ENCODE peak calls at places on chromosomes 2 and 18, in nine cellular contexts. T is lower leg skin, N is ascending aorta, I is GM12865, B is cardiac fibroblast, U is ovary, V is transverse colon, S is neural progenitor cell, Q is A549. E is an unnamed sample.

GRCh38 chr2:203626952-203627681 is 79.3 kb upstream of the CD28 start:
- DNase-seq in I (no peak), U (no peak), S (no peak), V (no peak), B (peak; percentile 93), T (no peak), N (no peak), Q (no peak), E (peak; percentile 81)

GRCh38 chr2:8628179-8628869 is 53.5 kb upstream of the ID2 start:
- DNase-seq in I (no peak), Q (peak; percentile 72), B (no peak), U (no peak), V (no peak), S (no peak), T (no peak), N (no peak), E (no peak)

GRCh38 chr18:11859903-11860407 is 8.7 kb downstream of the CHMP1B start:
- DNase-seq in N (no peak), V (peak; percentile 38), T (no peak), S (no peak), Q (peak; percentile 67), B (peak; percentile 61), I (no peak), U (no peak), E (no peak)

GRCh38 chr18:48811401-48811800 is 139.4 kb downstream of the SMAD7 start:
- DNase-seq in V (no peak), B (no peak), I (peak; percentile 68), T (no peak), U (no peak), Q (no peak), S (no peak), N (peak; percentile 5), E (no peak)

GRCh38 chr18:49446481-49446880 is 14.0 kb downstream of the DYM start:
- DNase-seq in T (no peak), B (no peak), S (no peak), N (no peak), Q (no peak), U (no peak), V (no peak), I (no peak), E (no peak)

GRCh38 chr2:39124770-39125075 is 3.9 kb upstream of the SOS1 start:
- DNase-seq in T (no peak), B (no peak), S (no peak), V (no peak), I (no peak), N (no peak), U (peak; percentile 50), Q (no peak), E (no peak)

GRCh38 chr2:36389081-36389480 is 33.5 kb downstream of the CRIM1 start:
- DNase-seq in Q (no peak), V (no peak), B (peak; percentile 74), U (no peak), I (no peak), S (no peak), N (no peak), T (no peak), E (no peak)

GRCh38 chr18:57480724-57481123 is 45.5 kb downstream of the ONECUT2 start:
- DNase-seq in V (no peak), S (no peak), I (no peak), B (no peak), T (no peak), U (no peak), Q (no peak), N (no peak), E (no peak)

GRCh38 chr2:60882971-60883753 is 1.8 kb downstream of the REL start:
- DNase-seq in U (no peak), S (peak; percentile 18), T (no peak), Q (no peak), V (peak; percentile 24), B (peak; percentile 15), N (no peak), I (peak; percentile 78), E (no peak)

GRCh38 chr2:66982766-66983165 is 414.4 kb upstream of the ETAA1 start:
- DNase-seq in S (no peak), V (no peak), N (no peak), Q (no peak), B (peak; percentile 4), I (no peak), U (no peak), T (no peak), E (no peak)

GRCh38 chr18:23357992-23358594 is 95.0 kb upstream of the RIOK3 start:
- DNase-seq in B (peak; percentile 76), Q (no peak), U (peak; percentile 77), S (no peak), N (peak; percentile 84), I (no peak), V (peak; percentile 22), T (no peak), E (no peak)

GRCh38 chr2:109331081-109331480 is 202.1 kb downstream of the SH3RF3 start:
- DNase-seq in Q (no peak), T (no peak), I (no peak), U (no peak), V (no peak), S (no peak), N (peak; percentile 58), B (peak; percentile 45), E (no peak)

GRCh38 chr18:77209587-77209986 is 40.1 kb upstream of the GALR1 start:
- DNase-seq in S (no peak), V (no peak), U (no peak), N (no peak), B (no peak), T (no peak), I (no peak), Q (no peak), E (no peak)

GRCh38 chr2:45210466-45211195 is 201.4 kb upstream of the SIX2 start:
- DNase-seq in V (no peak), N (no peak), Q (no peak), S (no peak), I (peak; percentile 19), T (no peak), U (no peak), B (no peak), E (no peak)

GRCh38 chr18:2547477-2548087 is 23.7 kb downstream of the METTL4 start:
- DNase-seq in N (no peak), T (no peak), U (no peak), B (peak; percentile 78), I (peak; percentile 62), S (peak; percentile 65), V (no peak), Q (no peak), E (no peak)
- TF ChIP-seq CTCF in N (peak; percentile 34), T (no peak), U (peak; percentile 27), B (peak; percentile 37), I (peak; percentile 39), S (peak; percentile 71), V (peak; percentile 52), Q (peak; percentile 60), E (peak; percentile 35)

DNA sequence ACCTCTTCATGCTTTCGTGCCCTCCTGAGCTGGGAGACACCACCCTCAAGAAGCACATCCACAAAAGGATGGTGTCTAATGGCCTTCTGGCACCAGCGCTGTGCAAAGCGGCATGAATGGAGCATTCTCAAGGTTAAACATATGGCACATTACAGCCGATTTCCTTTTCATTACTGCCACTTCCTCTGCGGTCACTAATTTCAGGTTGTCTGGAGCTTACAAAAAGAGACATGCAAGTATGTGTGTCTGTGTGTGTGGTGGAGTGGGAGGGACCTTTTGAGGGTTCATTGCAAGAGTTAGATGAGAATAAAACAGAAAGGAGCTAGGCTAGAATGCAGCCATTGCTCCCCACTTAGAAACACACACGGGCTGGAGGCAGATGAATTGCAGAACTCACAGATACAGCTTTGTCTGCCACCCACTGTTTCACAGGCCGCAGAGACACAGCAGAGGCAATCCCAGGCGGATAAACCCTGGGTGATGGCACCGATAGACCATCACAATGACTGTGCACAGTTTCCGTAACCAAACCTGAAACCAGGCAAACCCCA is 76.0 kb downstream of the TGIF1 start:
- DNase-seq in N (no peak), V (peak; percentile 18), T (peak; percentile 62), I (peak; percentile 88), U (no peak), Q (no peak), B (no peak), S (no peak), E (no peak)
- H3K4me3 ChIP-seq in N (no peak overlapping the region), V (no peak overlapping the region), T (no peak overlapping the region), I (peak overlapping the region; percentile 7), U (no peak overlapping the region), Q (no peak overlapping the region), B (no peak overlapping the region), S (no peak overlapping the region), E (no peak overlapping the region)

DNA sequence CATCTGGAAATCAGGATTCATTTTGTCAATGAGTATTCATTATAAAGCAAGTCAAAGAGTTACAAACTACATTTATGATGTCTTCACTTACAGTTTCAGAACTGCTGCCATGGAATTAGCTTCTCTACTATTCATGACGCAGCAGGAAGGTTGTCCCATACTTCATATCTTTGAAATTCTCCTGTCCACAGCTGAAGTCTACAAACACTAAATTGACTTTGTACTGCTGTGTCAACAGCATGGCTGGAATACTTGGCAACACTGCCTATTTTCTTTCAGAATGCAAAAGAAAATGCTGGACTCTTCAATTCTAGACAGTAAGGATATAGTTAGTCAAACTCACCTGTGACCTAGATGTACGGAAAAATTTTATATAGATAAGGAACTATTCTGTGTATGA is 44.6 kb upstream of the UNC80 start:
- DNase-seq in Q (no peak), V (no peak), S (no peak), T (no peak), U (no peak), N (no peak), I (no peak), B (no peak), E (no peak)
- TF ChIP-seq CTCF in Q (no peak), V (no peak), S (no peak), T (no peak), U (no peak), N (no peak), I (no peak), B (no peak), E (no peak)

DNA sequence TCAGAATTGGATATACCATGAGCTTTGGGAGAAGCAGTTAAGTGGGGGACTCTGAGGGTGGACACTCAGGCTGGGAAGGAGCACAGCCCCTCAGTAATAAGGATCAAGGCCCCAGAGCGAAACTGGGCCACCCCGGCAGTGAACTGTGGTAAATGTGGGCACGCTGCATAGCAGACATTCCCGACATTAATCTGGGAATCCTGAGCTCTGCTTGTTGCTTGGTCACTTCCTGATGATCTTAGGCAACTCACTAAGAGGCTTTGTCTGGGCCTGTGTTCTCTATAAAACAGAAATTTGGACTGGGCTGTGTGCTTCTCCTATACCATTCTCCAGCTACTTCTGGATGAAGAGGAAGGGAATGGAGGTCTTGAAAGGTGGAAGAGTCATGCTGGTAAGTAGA is 4.8 kb downstream of the TGFBRAP1 start:
- DNase-seq in B (peak; percentile 59), U (no peak), V (no peak), N (no peak), T (no peak), I (no peak), Q (no peak), S (peak; percentile 28), E (peak; percentile 71)
- H3K4me3 ChIP-seq in B (no peak overlapping the region), U (no peak overlapping the region), V (no peak overlapping the region), N (no peak overlapping the region), T (no peak overlapping the region), I (no peak overlapping the region), Q (no peak overlapping the region), S (no peak overlapping the region), E (no peak overlapping the region)

DNA sequence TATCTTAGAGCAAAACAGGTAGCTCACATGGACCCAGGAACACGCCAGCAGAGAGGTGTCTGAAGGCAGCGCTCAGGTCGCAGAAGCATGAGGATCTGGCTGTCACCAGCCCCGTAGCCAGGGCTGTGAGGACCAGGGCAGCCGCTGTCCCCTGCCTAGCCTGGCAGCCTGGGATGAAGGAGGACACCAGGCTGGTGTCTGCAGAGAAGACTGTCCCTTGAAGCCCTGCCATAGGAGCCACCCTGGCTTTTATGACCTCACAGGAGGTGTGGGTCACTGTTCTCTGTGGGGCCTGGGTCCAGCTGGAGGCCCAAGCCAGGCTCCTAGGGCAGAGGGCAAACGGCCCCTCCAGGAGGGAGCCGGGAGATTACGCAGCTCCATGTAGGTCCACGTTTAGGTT is at the start of gene SPATA3:
- DNase-seq in I (no peak), T (no peak), Q (no peak), S (no peak), N (no peak), V (no peak), B (no peak), U (no peak), E (no peak)
- TF ChIP-seq CTCF in I (no peak), T (no peak), Q (no peak), S (no peak), N (no peak), V (no peak), B (no peak), U (no peak), E (no peak)